ENCODE peak calls at places on chromosomes 11 and 22, in four cellular contexts. Y is hepatocyte, J is HCT116, O is PC-3. S is an unnamed sample. For H3K9me2, the result is how much of the 10 kb centered on the place peaks cover.

GRCh38 chr11:118914178-118914918 is 11.4 kb downstream of the BCL9L start:
- DNase-seq in Y (no peak), J (no peak), O (peak), S (peak)

GRCh38 chr22:30502153-30502552 is 3.3 kb downstream of the SEC14L4 start:
- DNase-seq in Y (no peak), J (no peak), O (no peak), S (no peak)

GRCh38 chr22:39383841-39384625 is 15.5 kb upstream of the TAB1 start:
- DNase-seq in Y (no peak), J (no peak), O (no peak), S (no peak)

GRCh38 chr11:37264783-37265182 is 666.7 kb upstream of the RAG2 start:
- DNase-seq in Y (no peak), J (no peak), O (peak), S (no peak)

GRCh38 chr22:37925311-37925710 is 19.2 kb downstream of the MICALL1 start:
- DNase-seq in Y (no peak), J (no peak), O (no peak), S (no peak)

GRCh38 chr11:106187860-106188456 is 110.5 kb downstream of the AASDHPPT start:
- DNase-seq in Y (no peak), J (no peak), O (peak), S (no peak)

GRCh38 chr22:36368359-36368983 is 19.3 kb downstream of the MYH9 start:
- DNase-seq in Y (peak), J (no peak), O (peak), S (peak)

GRCh38 chr11:14270690-14271542 is 88.1 kb downstream of the RRAS2 start:
- DNase-seq in Y (no peak), J (no peak), O (no peak), S (no peak)

GRCh38 chr22:19852177-19852781 is 2.4 kb downstream of the GNB1L start:
- DNase-seq in Y (peak), J (no peak), O (no peak), S (no peak)

GRCh38 chr11:84563356-84563755 is 1063.8 kb downstream of the DLG2 start:
- DNase-seq in Y (no peak), J (no peak), O (no peak), S (no peak)

GRCh38 chr11:1146311-1146864 is 11.4 kb upstream of the MUC5AC start:
- DNase-seq in Y (no peak), J (no peak), O (no peak), S (no peak)

GRCh38 chr22:30947163-30947820 is 21.3 kb downstream of the MORC2 start:
- DNase-seq in Y (peak), J (no peak), O (no peak), S (no peak)

GRCh38 chr22:19970479-19971275 is 29.1 kb upstream of the TXNRD2 start:
- DNase-seq in Y (peak), J (no peak), O (peak), S (no peak)

GRCh38 chr22:37208401-37209139 is 3.7 kb downstream of the SSTR3 start:
- DNase-seq in Y (no peak), J (no peak), O (no peak), S (no peak)

GRCh38 chr22:47624277-47625012 is 862.0 kb downstream of the TBC1D22A start:
- DNase-seq in Y (no peak), J (no peak), O (no peak), S (no peak)

GRCh38 chr11:121452609-121453150 is at the start of gene SORL1-AS1:
- DNase-seq in Y (peak), J (no peak), O (peak), S (no peak)

GRCh38 chr11:103499710-103500340 is 390.6 kb downstream of the DYNC2H1 start:
- DNase-seq in Y (no peak), J (no peak), O (peak), S (no peak)

GRCh38 chr11:132894598-132894997 is 637.7 kb downstream of the OPCML start:
- DNase-seq in Y (peak), J (no peak), O (no peak), S (no peak)

GRCh38 chr11:132901638-132902610 is 630.4 kb downstream of the OPCML start:
- DNase-seq in Y (no peak), J (no peak), O (no peak), S (no peak)

GRCh38 chr11:132895340-132895739 is 637.0 kb downstream of the OPCML start:
- DNase-seq in Y (peak), J (no peak), O (no peak), S (no peak)

GRCh38 chr11:132904091-132904490 is 628.2 kb downstream of the OPCML start:
- DNase-seq in Y (no peak), J (no peak), O (no peak), S (no peak)

DNA sequence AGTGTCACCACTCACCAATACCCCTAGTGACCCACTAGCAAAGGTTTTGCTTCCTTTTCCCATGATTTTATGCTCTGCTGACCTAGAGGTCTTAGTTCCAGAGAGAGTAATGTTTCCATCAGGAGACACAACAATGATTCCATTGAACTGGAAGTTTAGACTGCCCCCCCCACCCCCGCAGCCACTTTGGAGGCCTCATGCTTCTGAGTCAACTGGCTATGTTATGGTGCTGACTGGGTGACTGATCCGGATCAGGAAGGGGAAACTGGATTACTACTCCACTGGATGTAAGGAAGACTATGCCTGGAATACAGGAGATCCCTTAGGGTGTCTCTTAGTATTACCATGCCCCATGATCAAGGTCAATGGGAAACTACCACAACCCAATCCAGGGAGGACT is 633.6 kb downstream of the OPCML start:
- DNase-seq in Y (no peak), J (no peak), O (no peak), S (no peak)
- H3K9me2 ChIP-seq in Y (under half), J (under half), O (under half), S (under half)

GRCh38 chr11:111975076-111975806 is 38.1 kb downstream of the DIXDC1 start:
- DNase-seq in Y (no peak), J (no peak), O (peak), S (no peak)
- TF ChIP-seq CTCF in Y (no peak), J (peak), O (peak), S (no peak)

DNA sequence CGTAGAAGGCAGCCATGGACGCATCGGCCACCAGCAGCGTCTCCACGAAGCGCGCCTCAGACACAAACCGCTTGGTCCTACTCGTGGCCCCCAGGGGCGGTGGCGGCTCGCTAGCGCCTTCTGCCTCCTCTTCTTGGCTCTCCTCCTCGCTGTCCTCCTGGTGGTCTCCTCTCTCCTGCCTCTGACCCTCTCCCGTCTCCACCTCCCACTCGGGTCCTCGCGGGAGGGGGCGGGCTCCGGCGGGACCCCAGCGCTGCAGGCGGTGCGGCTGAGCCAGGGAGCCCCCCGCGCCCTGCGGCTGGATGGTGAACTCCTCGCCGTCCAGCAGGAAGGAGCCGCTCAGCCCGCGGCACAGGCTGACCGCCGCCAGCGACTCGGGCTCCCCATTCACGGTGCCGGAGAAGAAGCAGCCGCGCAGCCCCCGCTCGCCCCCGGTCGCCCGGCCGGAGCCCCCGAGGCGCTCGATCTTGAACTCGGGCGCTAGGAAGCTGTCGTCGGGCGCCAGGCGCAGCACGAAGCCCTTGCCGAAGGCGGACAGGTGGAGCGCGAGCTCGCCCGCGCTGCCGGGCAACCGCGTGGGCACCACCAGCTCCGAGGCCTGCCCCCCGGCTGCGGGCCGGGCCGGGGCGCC is 713 bp downstream of the ADAMTS8 start:
- DNase-seq in Y (peak), J (no peak), O (no peak), S (no peak)
- TF ChIP-seq EZH2 in Y (peak), J (no peak), O (peak), S (no peak)

GRCh38 chr11:132898021-132898420 is 634.3 kb downstream of the OPCML start:
- DNase-seq in Y (no peak), J (no peak), O (no peak), S (no peak)
- H3K9me2 ChIP-seq in Y (under half), J (under half), O (under half), S (under half)

GRCh38 chr11:19763315-19763714 is 50.7 kb downstream of the NAV2 start:
- DNase-seq in Y (no peak), J (no peak), O (no peak), S (no peak)
- TF ChIP-seq CTCF in Y (no peak), J (no peak), O (no peak), S (no peak)

DNA sequence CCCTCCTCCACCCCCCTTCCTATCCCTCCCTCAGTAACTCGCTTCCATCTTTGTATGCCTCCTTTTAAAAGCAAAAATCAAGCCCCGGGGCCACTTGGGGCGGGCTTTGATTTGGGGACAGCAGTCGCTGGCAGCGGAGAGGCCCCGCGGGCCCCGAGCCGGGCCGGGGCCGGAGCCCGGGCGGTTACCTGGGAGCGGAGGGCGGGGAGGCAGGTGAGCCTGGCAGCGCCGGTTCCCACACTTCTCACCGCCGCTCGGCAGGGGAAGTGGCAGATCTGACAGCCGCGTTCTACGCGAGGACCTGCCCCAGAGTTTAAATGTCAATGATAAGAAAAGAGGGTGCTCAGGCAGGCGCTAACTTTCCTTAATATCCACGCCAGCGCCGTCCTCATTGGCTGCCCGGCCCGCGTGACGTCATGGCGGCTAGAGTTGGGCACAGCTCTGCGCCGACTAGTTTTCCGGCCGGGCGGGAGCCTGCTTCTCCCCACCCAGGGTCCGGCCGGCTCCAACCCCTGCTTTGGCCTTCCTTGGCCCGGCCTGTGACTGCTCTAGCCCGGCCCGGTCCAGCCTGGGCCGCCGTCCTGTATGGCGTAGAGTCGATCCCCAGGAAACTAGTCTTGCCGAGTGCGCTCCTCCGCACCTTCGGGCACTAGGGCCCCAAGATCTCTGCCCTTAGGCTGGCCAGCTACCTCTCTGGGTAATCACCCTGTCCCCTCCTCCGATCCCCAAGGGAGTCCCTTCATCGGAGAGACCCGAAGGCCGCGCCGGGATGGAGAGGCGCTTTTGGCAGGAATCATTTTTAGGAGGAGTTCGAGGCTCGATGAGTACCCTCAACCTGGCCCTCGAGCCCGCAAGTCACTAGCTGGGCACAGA is 6.7 kb upstream of the PAX6 start:
- DNase-seq in Y (no peak), J (no peak), O (no peak), S (no peak)
- TF ChIP-seq EZH2 in Y (peak), J (no peak), O (no peak), S (no peak)

GRCh38 chr11:69104212-69104855 is 51.4 kb upstream of the SMIM38 start:
- DNase-seq in Y (no peak), J (no peak), O (no peak), S (peak)
- H3K9me2 ChIP-seq in Y (under half), J (under half), O (under half), S (under half)

GRCh38 chr11:45852018-45852711 is 4.9 kb downstream of the CRY2 start:
- DNase-seq in Y (no peak), J (no peak), O (no peak), S (no peak)

GRCh38 chr11:45853616-45854219 is 6.4 kb downstream of the CRY2 start:
- DNase-seq in Y (no peak), J (no peak), O (no peak), S (no peak)

GRCh38 chr11:45855308-45855707 is 8.0 kb downstream of the CRY2 start:
- DNase-seq in Y (no peak), J (no peak), O (no peak), S (no peak)

GRCh38 chr11:45850446-45850845 is 3.2 kb downstream of the CRY2 start:
- DNase-seq in Y (no peak), J (no peak), O (no peak), S (no peak)

DNA sequence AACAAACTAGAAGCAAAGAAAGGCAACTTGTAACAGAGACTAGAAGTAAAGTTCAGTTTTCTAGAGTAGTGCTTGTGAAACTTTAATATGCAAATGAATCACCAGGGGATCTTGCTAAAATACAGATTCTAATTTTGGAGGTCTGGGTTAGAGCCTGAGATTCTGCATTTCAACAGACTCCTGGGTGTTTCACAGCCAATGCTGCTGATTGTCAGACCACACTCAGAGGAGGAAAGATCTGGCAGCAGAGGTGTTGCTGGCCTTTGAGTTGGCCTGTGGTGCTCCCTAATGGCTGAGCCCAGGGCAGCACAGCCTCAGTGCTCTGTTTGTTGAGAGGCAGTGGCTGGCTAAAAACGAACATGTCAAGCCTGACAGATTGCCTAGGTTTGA is 5.4 kb downstream of the CRY2 start:
- DNase-seq in Y (no peak), J (no peak), O (no peak), S (no peak)
- TF ChIP-seq CTCF in Y (no peak), J (no peak), O (no peak), S (no peak)

DNA sequence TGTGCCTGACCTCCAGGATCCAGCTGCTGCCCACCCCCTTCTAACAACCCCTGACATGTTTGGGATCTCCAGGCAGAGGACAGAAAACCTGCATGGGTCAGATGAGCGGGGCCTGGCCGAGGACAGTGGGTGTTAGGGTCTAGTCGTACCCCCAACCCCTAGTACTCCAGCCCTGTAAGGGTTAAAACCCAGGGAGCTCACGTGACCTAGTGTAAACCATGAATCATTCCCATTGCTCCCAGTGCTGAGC is 89.1 kb upstream of the CRYBB3 start:
- DNase-seq in Y (no peak), J (no peak), O (no peak), S (no peak)
- TF ChIP-seq EZH2 in Y (no peak), J (no peak), O (no peak), S (no peak)